ENCODE peak calls at places on chromosomes 16 and 17, in ten cellular contexts. R, Z, V, I, H, Y, E, F, B and S are unnamed samples.

GRCh38 chr17:6427284-6427781 is 7.6 kb downstream of the AIPL1 start:
- DNase-seq in F (no peak), Z (peak; percentile 34), Y (peak; percentile 47), E (peak; percentile 35), B (no peak), R (no peak), I (peak; percentile 74), V (no peak), H (no peak), S (no peak)

GRCh38 chr17:76370261-76370993 is 14.0 kb upstream of the SPHK1 start:
- DNase-seq in E (peak; percentile 95), F (no peak), Y (no peak), V (no peak), Z (peak; percentile 97), B (peak; percentile 47), H (no peak), R (peak; percentile 84), I (no peak), S (no peak)

GRCh38 chr16:58492735-58493134 is 7.2 kb upstream of the NDRG4 start:
- DNase-seq in E (no peak), B (no peak), Y (no peak), H (no peak), F (no peak), Z (no peak), I (no peak), R (no peak), V (no peak), S (no peak)

GRCh38 chr17:61143026-61143425 is 256.6 kb upstream of the TBX2 start:
- DNase-seq in F (no peak), V (no peak), B (no peak), Y (no peak), R (no peak), Z (no peak), H (no peak), I (no peak), E (no peak), S (no peak)

GRCh38 chr16:3578610-3579551 is 1.7 kb upstream of the NLRC3 start:
- DNase-seq in Y (peak; percentile 62), F (no peak), E (no peak), V (no peak), B (peak; percentile 45), Z (no peak), I (peak; percentile 92), H (no peak), R (no peak), S (no peak)

GRCh38 chr16:75535211-75535843 is 581 bp downstream of the CHST5 start:
- DNase-seq in Y (no peak), H (no peak), R (peak; percentile 37), Z (no peak), F (no peak), I (no peak), E (no peak), B (no peak), V (no peak), S (no peak)

GRCh38 chr17:63774141-63774981 is at the start of gene DDX42:
- DNase-seq in H (peak; percentile 92), I (no peak), F (peak; percentile 84), E (no peak), B (peak; percentile 91), Y (no peak), V (peak; percentile 91), R (peak; percentile 94), Z (peak; percentile 52), S (peak; percentile 95)

GRCh38 chr17:13704333-13704732 is 102.6 kb upstream of the HS3ST3A1 start:
- DNase-seq in Y (no peak), I (no peak), V (no peak), E (peak; percentile 38), Z (peak; percentile 54), F (no peak), H (no peak), B (no peak), R (no peak), S (no peak)

GRCh38 chr16:3348547-3349167 is 7.0 kb upstream of the OR2C1 start:
- DNase-seq in V (no peak), I (peak; percentile 7), Y (no peak), B (no peak), E (no peak), F (no peak), Z (no peak), R (no peak), H (no peak), S (no peak)

GRCh38 chr16:14325921-14326401 is 254.8 kb downstream of the MRTFB start:
- DNase-seq in Y (no peak), H (no peak), F (no peak), Z (peak; percentile 76), I (no peak), R (no peak), B (no peak), V (no peak), E (no peak), S (no peak)

GRCh38 chr16:67694611-67695010 is 24.5 kb downstream of the GFOD2 start:
- DNase-seq in Y (no peak), I (no peak), H (no peak), V (no peak), B (no peak), F (no peak), Z (no peak), R (no peak), E (no peak), S (no peak)

GRCh38 chr17:75670868-75671267 is 3.7 kb downstream of the SAP30BP start:
- DNase-seq in I (no peak), Z (no peak), B (no peak), R (no peak), F (no peak), V (no peak), H (no peak), E (no peak), Y (no peak), S (no peak)

GRCh38 chr16:3317315-3317999 is 12.2 kb downstream of the ZNF75A start:
- DNase-seq in V (no peak), F (no peak), Z (peak; percentile 27), R (no peak), B (no peak), E (no peak), I (peak; percentile 19), H (no peak), Y (no peak), S (no peak)

GRCh38 chr16:2480948-2481347 is 6.0 kb downstream of the TBC1D24 start:
- DNase-seq in Y (peak; percentile 11), F (no peak), R (no peak), H (no peak), Z (no peak), I (no peak), E (no peak), V (no peak), B (peak; percentile 79), S (no peak)

GRCh38 chr17:7549401-7550055 is 670 bp downstream of the TNFSF12 start:
- DNase-seq in E (no peak), I (no peak), H (no peak), B (peak; percentile 33), Z (no peak), Y (peak; percentile 68), R (no peak), V (no peak), F (no peak), S (no peak)

DNA sequence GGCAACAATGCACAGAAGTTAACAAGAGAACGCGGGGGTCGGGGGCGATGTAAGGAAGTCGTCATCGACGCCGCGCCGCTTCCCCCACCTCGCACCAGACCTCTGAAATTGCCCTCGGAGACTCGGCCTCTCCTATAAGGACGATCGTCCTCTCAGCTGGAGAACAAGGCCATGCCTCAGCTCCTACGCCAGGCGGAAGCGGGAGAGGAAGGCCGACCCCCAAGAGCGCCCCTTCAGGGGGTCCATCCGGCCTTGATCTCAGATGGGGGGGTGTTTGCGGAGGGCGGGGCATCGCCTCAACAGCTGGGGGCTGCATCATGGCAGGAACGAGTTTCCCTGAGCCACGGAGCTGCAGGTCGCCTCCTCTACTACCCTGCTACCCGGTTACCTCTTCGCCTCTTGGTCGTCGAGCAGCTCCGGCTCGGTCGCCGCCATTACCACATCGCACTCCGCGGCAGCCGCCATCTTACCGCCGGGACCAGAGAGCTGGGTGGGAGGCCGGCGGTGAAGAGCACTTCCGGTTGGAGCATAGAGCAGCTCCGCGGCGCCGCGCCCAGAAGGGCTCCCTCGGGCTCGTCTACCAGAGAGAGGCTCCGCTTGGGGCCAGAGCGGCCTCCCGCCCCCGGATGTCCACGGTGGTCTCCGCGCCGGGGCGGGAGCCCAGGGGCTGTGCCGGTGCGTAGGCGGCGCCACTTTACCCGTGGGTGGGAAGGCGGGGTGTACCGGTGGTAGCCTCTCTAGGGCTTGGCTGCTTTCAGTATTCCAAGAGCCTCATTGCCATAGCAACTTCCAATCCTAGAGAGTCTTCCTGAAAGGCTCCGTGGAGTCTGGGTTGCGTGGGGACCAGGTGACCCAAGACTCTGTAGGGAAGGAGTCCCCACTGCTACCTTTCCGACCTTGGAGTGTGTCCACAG is at the start of gene DNAJC7:
- DNase-seq in I (peak; percentile 96), F (peak; percentile 77), B (peak; percentile 93), V (peak; percentile 89), H (peak; percentile 89), Y (peak; percentile 91), Z (peak; percentile 88), R (peak; percentile 94), E (peak; percentile 87), S (peak; percentile 96)
- TF ChIP-seq CTCF in I (no peak), F (no peak), B (no peak), V (no peak), H (no peak), Y (no peak), Z (no peak), R (no peak), E (no peak), S (no peak)

DNA sequence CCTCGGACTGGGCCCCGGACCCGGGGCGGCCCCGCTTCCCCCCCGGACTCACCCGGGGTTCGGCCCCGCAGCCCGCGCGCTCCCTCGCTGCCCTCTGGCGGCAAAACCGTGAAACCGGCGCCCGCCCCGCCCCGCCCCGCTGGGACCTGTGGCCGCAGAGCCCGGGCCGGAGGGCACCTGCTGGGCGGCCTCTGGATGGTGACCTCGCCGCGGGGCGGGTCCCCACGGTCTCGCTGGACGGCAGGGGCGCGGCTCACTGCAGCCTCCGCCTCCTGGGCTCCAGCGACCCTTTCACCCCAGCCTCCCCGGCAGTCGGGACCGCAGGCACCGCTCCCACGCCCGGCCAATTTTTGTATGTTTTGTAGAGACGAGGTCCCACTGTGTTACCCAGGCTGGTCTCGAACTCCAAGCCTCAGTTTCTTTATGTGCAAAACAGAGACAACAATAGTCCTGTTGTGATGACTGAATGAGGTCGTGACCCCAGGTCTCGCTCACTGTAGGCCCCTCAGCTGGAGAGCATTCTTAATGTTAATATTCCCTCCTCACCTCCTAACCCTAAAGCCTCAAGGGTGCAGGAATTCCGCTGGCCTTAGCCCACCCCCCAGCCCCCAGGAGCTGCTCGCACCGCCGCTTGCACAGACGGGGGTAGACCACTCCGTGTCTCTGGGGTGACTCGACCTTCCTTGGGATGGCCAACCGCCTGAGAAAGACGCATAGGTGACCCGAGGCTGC is 33.7 kb upstream of the RPH3AL start:
- DNase-seq in E (peak; percentile 24), F (peak; percentile 87), I (peak; percentile 65), H (peak; percentile 79), B (peak; percentile 87), Y (peak; percentile 47), Z (no peak), R (peak; percentile 80), V (peak; percentile 71), S (peak; percentile 88)
- TF ChIP-seq CTCF in E (no peak), F (peak; percentile 78), I (peak; percentile 61), H (peak; percentile 65), B (peak; percentile 25), Y (peak; percentile 49), Z (peak; percentile 45), R (peak; percentile 64), V (no peak), S (peak; percentile 73)

GRCh38 chr16:85894266-85894665 is 4.7 kb upstream of the IRF8 start:
- DNase-seq in B (no peak), H (peak; percentile 17), R (no peak), I (peak; percentile 59), E (no peak), V (no peak), F (no peak), Y (no peak), Z (no peak), S (no peak)
- TF ChIP-seq CTCF in B (no peak), H (no peak), R (no peak), I (peak; percentile 38), E (no peak), V (no peak), F (no peak), Y (no peak), Z (no peak), S (no peak)

GRCh38 chr17:32912218-32912897 is 15.6 kb upstream of the TMEM98 start:
- DNase-seq in R (peak; percentile 82), Z (peak; percentile 64), F (peak; percentile 20), E (no peak), Y (no peak), H (no peak), V (peak; percentile 71), B (peak; percentile 84), I (no peak), S (no peak)
- TF ChIP-seq CTCF in R (no peak), Z (no peak), F (peak; percentile 18), E (no peak), Y (no peak), H (no peak), V (no peak), B (no peak), I (no peak), S (no peak)